ENCODE peak calls at places on chromosomes 16 and 17, in five cellular contexts. C, Y, K, L and A are unnamed samples.

GRCh38 chr16:59046335-59046734 is 312.2 kb upstream of the GOT2 start:
- DNase-seq in C (peak; percentile 6), Y (no peak), K (no peak), L (no peak), A (no peak)

GRCh38 chr17:79777166-79777843 is 643 bp upstream of the CBX2 start:
- DNase-seq in C (peak; percentile 67), Y (peak; percentile 81), K (peak; percentile 66), L (peak; percentile 57), A (no peak)

GRCh38 chr17:82215095-82215971 is 2.7 kb upstream of the CCDC57 start:
- DNase-seq in C (peak; percentile 37), Y (no peak), K (peak; percentile 36), L (peak; percentile 68), A (no peak)

GRCh38 chr16:82630688-82631087 is 3.9 kb downstream of the CDH13 start:
- DNase-seq in C (peak; percentile 61), Y (no peak), K (peak; percentile 59), L (no peak), A (no peak)

GRCh38 chr17:17886747-17887146 is 50.0 kb upstream of the SREBF1 start:
- DNase-seq in C (no peak), Y (no peak), K (no peak), L (no peak), A (no peak)

GRCh38 chr17:55166506-55166905 is 98.3 kb upstream of the HLF start:
- DNase-seq in C (no peak), Y (no peak), K (no peak), L (no peak), A (no peak)

GRCh38 chr16:10326647-10327046 is 59.2 kb upstream of the ATF7IP2 start:
- DNase-seq in C (no peak), Y (no peak), K (no peak), L (no peak), A (no peak)

GRCh38 chr17:28008526-28008925 is 34.0 kb upstream of the NLK start:
- DNase-seq in C (peak; percentile 53), Y (peak; percentile 91), K (peak; percentile 72), L (no peak), A (peak; percentile 10)

GRCh38 chr16:57000271-57001025 is 11.1 kb downstream of the NLRC5 start:
- DNase-seq in C (peak; percentile 87), Y (peak; percentile 28), K (peak; percentile 87), L (peak; percentile 56), A (peak; percentile 54)

GRCh38 chr16:275041-275621 is 613 bp downstream of the RGS11 start:
- DNase-seq in C (no peak), Y (no peak), K (no peak), L (no peak), A (no peak)

GRCh38 chr16:85276258-85276657 is 164.0 kb upstream of the CIBAR2 start:
- DNase-seq in C (no peak), Y (no peak), K (no peak), L (no peak), A (no peak)

GRCh38 chr16:78437352-78437968 is 338.0 kb downstream of the WWOX start:
- DNase-seq in C (peak; percentile 39), Y (no peak), K (peak; percentile 18), L (peak; percentile 36), A (no peak)

GRCh38 chr17:37682007-37682406 is 38.8 kb upstream of the DDX52 start:
- DNase-seq in C (no peak), Y (no peak), K (no peak), L (no peak), A (no peak)

GRCh38 chr16:17457513-17457912 is 13.2 kb downstream of the XYLT1 start:
- DNase-seq in C (no peak), Y (no peak), K (no peak), L (no peak), A (no peak)

GRCh38 chr17:77831497-77832179 is 126.9 kb upstream of the TNRC6C start:
- DNase-seq in C (peak; percentile 34), Y (peak; percentile 16), K (peak; percentile 66), L (no peak), A (no peak)

GRCh38 chr16:86794216-86794864 is 216.0 kb downstream of the FOXL1 start:
- DNase-seq in C (no peak), Y (no peak), K (no peak), L (no peak), A (no peak)

GRCh38 chr17:48503747-48504146 is 27.1 kb downstream of the HOXB1 start:
- DNase-seq in C (no peak), Y (no peak), K (no peak), L (no peak), A (no peak)

GRCh38 chr17:48502901-48503300 is 27.9 kb downstream of the HOXB1 start:
- DNase-seq in C (no peak), Y (no peak), K (no peak), L (no peak), A (no peak)

GRCh38 chr17:48504953-48505352 is 25.9 kb downstream of the HOXB1 start:
- DNase-seq in C (no peak), Y (no peak), K (no peak), L (no peak), A (no peak)

GRCh38 chr17:48505788-48506187 is 25.0 kb downstream of the HOXB1 start:
- DNase-seq in C (peak; percentile 72), Y (no peak), K (peak; percentile 78), L (peak; percentile 66), A (no peak)

DNA sequence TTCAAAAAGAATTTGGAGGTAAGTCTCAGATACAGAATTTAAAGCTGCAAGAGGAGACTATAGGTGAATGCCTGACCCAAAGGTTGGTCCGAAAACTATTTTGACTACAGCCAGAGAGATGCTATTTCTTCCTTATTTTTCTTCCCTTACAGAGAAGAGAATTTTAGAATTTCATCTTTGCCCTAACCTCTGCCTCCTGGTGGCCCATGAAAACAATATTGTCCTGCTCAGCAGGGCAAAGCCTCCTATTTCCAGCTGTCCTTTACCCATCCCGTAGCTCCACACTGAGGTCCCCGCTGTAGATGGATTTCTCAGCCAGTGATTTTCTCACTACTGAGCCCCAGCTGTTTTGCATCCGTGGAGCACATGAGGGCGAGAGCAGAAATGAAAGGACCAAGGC is 24.6 kb downstream of the HOXB1 start:
- DNase-seq in C (no peak), Y (no peak), K (no peak), L (no peak), A (no peak)
- TF ChIP-seq CTCF in C (peak; percentile 25), Y (peak; percentile 11), K (no peak), L (no peak), A (no peak)

DNA sequence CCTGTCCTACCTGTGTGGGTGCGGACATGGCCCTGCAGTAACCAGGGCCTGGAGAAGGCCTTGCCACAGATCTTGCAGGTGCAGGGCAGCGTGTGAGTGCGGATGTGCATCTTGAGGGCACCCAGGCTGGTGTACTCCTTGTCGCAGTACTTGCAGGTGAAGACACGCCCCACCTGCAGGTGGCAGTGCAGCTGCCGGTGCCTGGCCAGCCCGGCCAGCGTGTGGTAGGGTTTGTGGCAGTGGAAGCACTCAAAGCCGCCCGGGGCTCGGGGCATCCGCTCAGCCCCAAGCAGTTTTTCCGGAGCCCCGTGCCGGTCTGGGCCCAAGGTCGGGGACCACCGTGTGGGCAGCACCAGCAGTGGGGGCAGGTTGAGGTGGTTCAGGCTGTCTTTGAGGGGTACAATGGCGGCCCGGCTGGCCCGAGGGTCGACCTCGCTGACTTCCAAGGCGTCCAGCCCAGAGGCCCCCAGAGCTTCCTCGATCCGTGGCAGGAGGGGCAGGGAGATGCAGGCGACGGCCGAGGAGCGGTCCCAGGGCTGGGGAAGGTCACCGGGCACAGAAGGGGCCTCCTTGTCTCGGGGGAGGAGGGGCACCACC is 5.1 kb downstream of the SNAI3 start:
- DNase-seq in C (no peak), Y (no peak), K (no peak), L (peak; percentile 73), A (no peak)
- TF ChIP-seq CTCF in C (no peak), Y (peak; percentile 75), K (peak; percentile 20), L (peak; percentile 60), A (no peak)

DNA sequence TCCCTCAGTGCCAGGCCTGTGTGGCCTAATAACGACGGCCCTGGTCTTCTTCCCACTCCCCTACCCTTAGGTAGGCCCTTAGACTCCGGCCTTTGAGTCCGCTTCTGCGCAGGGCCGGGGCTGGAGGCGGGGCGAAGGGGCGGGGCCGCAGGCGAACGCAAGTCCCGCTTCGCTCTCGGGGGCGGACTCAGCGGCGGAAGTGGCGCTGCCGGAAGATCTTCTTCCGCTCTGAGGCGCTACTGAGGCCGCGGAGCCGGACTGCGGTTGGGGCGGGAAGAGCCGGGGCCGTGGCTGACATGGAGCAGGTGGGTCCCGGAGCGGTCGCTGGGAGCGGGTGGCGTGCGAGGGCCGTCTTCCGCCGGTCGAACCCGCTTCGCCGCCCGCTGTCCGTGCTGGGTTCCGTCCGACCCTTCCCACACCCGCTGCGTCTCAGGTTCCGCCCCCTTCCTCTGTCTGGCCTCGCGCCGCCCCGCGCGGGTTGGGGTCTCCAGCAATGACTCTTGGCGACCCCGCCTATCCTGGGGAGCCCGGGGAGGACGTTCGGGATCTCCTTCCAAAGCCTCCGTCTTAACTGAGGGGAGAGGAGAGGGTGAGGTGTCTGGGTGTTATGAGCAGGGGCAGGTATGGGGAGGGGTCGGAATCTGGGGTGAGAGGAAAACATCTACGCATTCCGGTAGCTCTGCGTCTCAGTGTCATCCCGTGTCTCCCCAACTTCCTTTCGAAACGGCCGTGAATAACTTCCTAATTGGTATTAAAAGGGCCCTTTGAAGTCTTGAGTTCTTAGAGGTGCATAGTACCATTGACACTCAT is at the start of gene STARD3:
- DNase-seq in C (peak; percentile 89), Y (peak; percentile 90), K (peak; percentile 92), L (peak; percentile 97), A (peak; percentile 72)
- TF ChIP-seq CTCF in C (no peak), Y (peak; percentile 25), K (peak; percentile 16), L (no peak), A (no peak)

GRCh38 chr17:68288804-68289203 is 2.1 kb downstream of the SLC16A6 start:
- DNase-seq in C (no peak), Y (no peak), K (no peak), L (peak; percentile 52), A (no peak)
- TF ChIP-seq CTCF in C (no peak), Y (no peak), K (no peak), L (no peak), A (no peak)

GRCh38 chr16:67675999-67676398 is 9.4 kb downstream of the C16orf86 start:
- DNase-seq in C (no peak), Y (no peak), K (no peak), L (no peak), A (no peak)

GRCh38 chr16:67676939-67677338 is 10.3 kb downstream of the C16orf86 start:
- DNase-seq in C (no peak), Y (no peak), K (no peak), L (no peak), A (no peak)

GRCh38 chr16:67677712-67678111 is 11.1 kb downstream of the C16orf86 start:
- DNase-seq in C (no peak), Y (peak; percentile 74), K (no peak), L (no peak), A (no peak)

GRCh38 chr16:67675579-67675935 is 8.9 kb downstream of the C16orf86 start:
- DNase-seq in C (no peak), Y (no peak), K (no peak), L (no peak), A (no peak)

GRCh38 chr16:67676516-67676915 is 9.9 kb downstream of the C16orf86 start:
- DNase-seq in C (no peak), Y (no peak), K (no peak), L (no peak), A (no peak)
- TF ChIP-seq CTCF in C (no peak), Y (no peak), K (no peak), L (no peak), A (no peak)

GRCh38 chr16:75099738-75100615 is 16.6 kb downstream of the LDHD start:
- DNase-seq in C (no peak), Y (no peak), K (no peak), L (no peak), A (no peak)
- TF ChIP-seq CTCF in C (no peak), Y (no peak), K (no peak), L (peak; percentile 21), A (no peak)